ENCODE peak calls at places on chromosomes 3 and 15, in ten cellular contexts. W is brain microvascular endothelial cell; S is nephron progenitor cell; O is Peyer's patch; A is pulmonary artery endothelial cell; D is NCI-H1417; B is AML-193; Z is astrocyte of the spinal cord; L is CD8-positive, alpha-beta memory T cell; K is A549. N is an unnamed sample.

GRCh38 chr3:29065211-29065785 is 215.6 kb upstream of the RBMS3 start:
- DNase-seq in L (no peak), A (peak; percentile 99), S (peak; percentile 45), W (peak; percentile 99), K (peak; percentile 95), D (peak; percentile 80), B (no peak), O (peak; percentile 48), Z (peak; percentile 99), N (peak; percentile 97)

GRCh38 chr3:179731544-179731943 is 78.7 kb downstream of the USP13 start:
- DNase-seq in K (no peak), S (no peak), A (no peak), O (no peak), Z (no peak), B (no peak), D (no peak), L (no peak), W (no peak), N (no peak)

GRCh38 chr15:101503296-101503599 is 13.7 kb upstream of the PCSK6 start:
- DNase-seq in O (no peak), L (no peak), S (no peak), K (no peak), Z (no peak), D (no peak), B (no peak), W (no peak), A (no peak), N (no peak)

GRCh38 chr15:28019594-28020320 is 79.4 kb downstream of the OCA2 start:
- DNase-seq in L (no peak), W (no peak), Z (no peak), D (no peak), A (no peak), O (no peak), K (no peak), B (no peak), S (peak; percentile 36), N (no peak)

GRCh38 chr3:100891033-100891432 is 102.2 kb downstream of the ABI3BP start:
- DNase-seq in Z (peak; percentile 65), B (no peak), S (no peak), K (peak; percentile 17), A (peak; percentile 15), W (peak; percentile 45), O (no peak), D (no peak), L (no peak), N (no peak)

GRCh38 chr3:4950948-4951347 is 28.3 kb upstream of the BHLHE40 start:
- DNase-seq in O (no peak), K (peak; percentile 80), B (no peak), Z (no peak), W (no peak), D (no peak), A (no peak), L (no peak), S (no peak), N (no peak)

GRCh38 chr3:81816473-81817260 is 55.2 kb upstream of the GBE1 start:
- DNase-seq in O (no peak), Z (peak; percentile 63), K (no peak), S (peak; percentile 19), D (no peak), B (no peak), L (no peak), W (no peak), A (no peak), N (no peak)

GRCh38 chr3:111352585-111352984 is 189.4 kb upstream of the CD96 start:
- DNase-seq in A (no peak), O (no peak), W (no peak), B (no peak), K (no peak), D (no peak), Z (no peak), S (no peak), L (no peak), N (no peak)

GRCh38 chr3:11784962-11785361 is 61.7 kb downstream of the TAMM41 start:
- DNase-seq in L (no peak), B (no peak), O (no peak), K (no peak), W (no peak), Z (no peak), S (no peak), D (no peak), A (no peak), N (no peak)

GRCh38 chr3:128492353-128493220 is at the start of gene GATA2:
- DNase-seq in B (no peak), K (no peak), O (peak; percentile 43), Z (no peak), A (no peak), W (no peak), S (peak; percentile 68), D (peak; percentile 86), L (peak; percentile 49), N (no peak)

GRCh38 chr15:53209396-53210042 is 419.4 kb upstream of the ONECUT1 start:
- DNase-seq in A (no peak), K (no peak), B (no peak), W (no peak), D (no peak), S (no peak), Z (no peak), L (no peak), O (no peak), N (no peak)

GRCh38 chr3:65466300-65466988 is 572.3 kb downstream of the MAGI1 start:
- DNase-seq in D (no peak), Z (no peak), S (no peak), O (no peak), K (no peak), A (no peak), B (no peak), W (no peak), L (no peak), N (no peak)

GRCh38 chr15:93060336-93061248 is 28.4 kb downstream of the RGMA start:
- DNase-seq in O (no peak), K (no peak), B (no peak), W (no peak), A (no peak), Z (no peak), D (no peak), L (no peak), S (no peak), N (no peak)

N was measured in SW 1271.